ENCODE peak calls at places on chromosome 11, in six cellular contexts. A, T, L, F, X and I are unnamed samples.

GRCh38 chr11:84899740-84900139 is 727.4 kb downstream of the DLG2 start:
- DNase-seq in T (no peak), L (no peak), F (no peak), X (no peak), A (peak), I (no peak)

GRCh38 chr11:693887-694562 is 997 bp downstream of the DEAF1 start:
- DNase-seq in X (no peak), A (no peak), T (no peak), L (no peak), F (no peak), I (peak)

GRCh38 chr11:8671651-8672062 is 10.8 kb downstream of the TRIM66 start:
- DNase-seq in T (no peak), L (no peak), X (no peak), F (no peak), A (peak), I (peak)

GRCh38 chr11:76962583-76963416 is 71.4 kb upstream of the B3GNT6 start:
- DNase-seq in L (no peak), A (no peak), F (no peak), T (no peak), X (no peak), I (no peak)

GRCh38 chr11:3896644-3897043 is 41.2 kb downstream of the STIM1 start:
- DNase-seq in F (no peak), T (no peak), L (no peak), X (no peak), A (no peak), I (no peak)

GRCh38 chr11:19562156-19562555 is 150.5 kb upstream of the NAV2 start:
- DNase-seq in L (no peak), X (no peak), A (no peak), T (no peak), F (no peak), I (no peak)

GRCh38 chr11:68827733-68828132 is 14.0 kb downstream of the CPT1A start:
- DNase-seq in F (no peak), L (no peak), X (no peak), T (no peak), A (no peak), I (no peak)

GRCh38 chr11:12480401-12480800 is 103.0 kb downstream of the PARVA start:
- DNase-seq in T (no peak), F (no peak), L (no peak), A (no peak), X (no peak), I (no peak)

GRCh38 chr11:59172345-59173079 is 580 bp downstream of the DTX4 start:
- DNase-seq in F (no peak), T (no peak), L (peak), A (no peak), X (peak), I (no peak)

GRCh38 chr11:77303328-77303727 is 1.8 kb upstream of the GDPD4 start:
- DNase-seq in X (no peak), A (no peak), L (no peak), F (no peak), T (no peak), I (no peak)

GRCh38 chr11:83472328-83472727 is 186.2 kb upstream of the CCDC90B start:
- DNase-seq in A (no peak), T (no peak), F (no peak), X (no peak), L (no peak), I (no peak)

GRCh38 chr11:17610402-17610894 is 63.4 kb downstream of the OTOG start:
- DNase-seq in T (no peak), A (no peak), X (no peak), L (no peak), F (no peak), I (no peak)

GRCh38 chr11:130636672-130637463 is 188.4 kb downstream of the ADAMTS15 start:
- DNase-seq in F (no peak), X (no peak), L (no peak), A (peak), T (no peak), I (peak)

GRCh38 chr11:120067361-120068113 is 70.4 kb downstream of the TRIM29 start:
- DNase-seq in F (no peak), A (no peak), X (no peak), T (no peak), L (no peak), I (no peak)

GRCh38 chr11:118086913-118087768 is at the start of gene SMIM35:
- DNase-seq in T (no peak), L (no peak), A (no peak), F (no peak), X (no peak), I (peak)

GRCh38 chr11:70423523-70424505 is 25.5 kb downstream of the CTTN start:
- DNase-seq in L (no peak), X (no peak), A (peak), T (no peak), F (peak), I (no peak)

GRCh38 chr11:94032066-94032465 is 10.9 kb downstream of the HEPHL1 start:
- DNase-seq in X (no peak), L (no peak), A (no peak), T (no peak), F (no peak), I (no peak)

GRCh38 chr11:45171550-45171949 is 25.1 kb downstream of the PRDM11 start:
- DNase-seq in X (no peak), F (no peak), A (no peak), T (no peak), L (no peak), I (no peak)

GRCh38 chr11:103110406-103110805 is 1.2 kb downstream of the DYNC2H1 start:
- DNase-seq in T (no peak), F (no peak), X (no peak), L (no peak), A (peak), I (no peak)